ENCODE peak calls at places on chromosomes 12 and 14, in ten cellular contexts. One of them, this sample, is unnamed. For H3K4me1, the result is how much of the 10 kb centered on the place peaks cover.

GRCh38 chr12:130666645-130667044 is 49.5 kb downstream of the RIMBP2 start:
- DNase-seq in right cardiac atrium: no peak
- DNase-seq in breast epithelium: no peak
- DNase-seq in heart left ventricle: no peak
- DNase-seq in cardiac muscle cell: no peak
- DNase-seq in left lung: no peak
- DNase-seq in pancreas: no peak
- DNase-seq in H1: no peak
- DNase-seq in gastrocnemius medialis: no peak
- DNase-seq in mammary epithelial cell: no peak
- DNase-seq in this sample: no peak

GRCh38 chr12:21438643-21439042 is 1.2 kb downstream of the PYROXD1 start:
- DNase-seq in H1: no peak
- DNase-seq in breast epithelium: no peak
- DNase-seq in pancreas: no peak
- DNase-seq in right cardiac atrium: no peak
- DNase-seq in heart left ventricle: no peak
- DNase-seq in left lung: no peak
- DNase-seq in cardiac muscle cell: peak
- DNase-seq in gastrocnemius medialis: no peak
- DNase-seq in mammary epithelial cell: no peak
- DNase-seq in this sample: no peak

GRCh38 chr14:77654001-77654431 is 37.6 kb upstream of the SPTLC2 start:
- DNase-seq in left lung: no peak
- DNase-seq in breast epithelium: no peak
- DNase-seq in gastrocnemius medialis: no peak
- DNase-seq in H1: peak
- DNase-seq in pancreas: no peak
- DNase-seq in heart left ventricle: no peak
- DNase-seq in cardiac muscle cell: no peak
- DNase-seq in mammary epithelial cell: no peak
- DNase-seq in right cardiac atrium: no peak
- DNase-seq in this sample: no peak

GRCh38 chr14:70780396-70781075 is 28.8 kb downstream of the MAP3K9 start:
- DNase-seq in heart left ventricle: peak
- DNase-seq in mammary epithelial cell: no peak
- DNase-seq in cardiac muscle cell: no peak
- DNase-seq in left lung: no peak
- DNase-seq in gastrocnemius medialis: peak
- DNase-seq in pancreas: no peak
- DNase-seq in H1: no peak
- DNase-seq in breast epithelium: no peak
- DNase-seq in right cardiac atrium: no peak
- DNase-seq in this sample: no peak

GRCh38 chr14:67360469-67361206 is 510 bp downstream of the EIF2S1 start:
- DNase-seq in breast epithelium: no peak
- DNase-seq in H1: no peak
- DNase-seq in left lung: no peak
- DNase-seq in heart left ventricle: no peak
- DNase-seq in pancreas: no peak
- DNase-seq in gastrocnemius medialis: no peak
- DNase-seq in cardiac muscle cell: no peak
- DNase-seq in right cardiac atrium: no peak
- DNase-seq in mammary epithelial cell: no peak
- DNase-seq in this sample: no peak

GRCh38 chr12:57760347-57760982 is 5.6 kb downstream of the MARCHF9 start:
- DNase-seq in gastrocnemius medialis: no peak
- DNase-seq in left lung: no peak
- DNase-seq in heart left ventricle: no peak
- DNase-seq in breast epithelium: no peak
- DNase-seq in right cardiac atrium: no peak
- DNase-seq in H1: peak
- DNase-seq in mammary epithelial cell: no peak
- DNase-seq in cardiac muscle cell: no peak
- DNase-seq in pancreas: no peak
- DNase-seq in this sample: peak

GRCh38 chr12:115013668-115014072 is 329.7 kb upstream of the TBX3 start:
- DNase-seq in left lung: no peak
- DNase-seq in heart left ventricle: peak
- DNase-seq in pancreas: no peak
- DNase-seq in H1: no peak
- DNase-seq in cardiac muscle cell: no peak
- DNase-seq in gastrocnemius medialis: peak
- DNase-seq in breast epithelium: no peak
- DNase-seq in mammary epithelial cell: no peak
- DNase-seq in right cardiac atrium: peak
- DNase-seq in this sample: no peak

GRCh38 chr14:69034612-69035262 is 55.6 kb upstream of the ACTN1 start:
- DNase-seq in left lung: no peak
- DNase-seq in gastrocnemius medialis: no peak
- DNase-seq in breast epithelium: no peak
- DNase-seq in mammary epithelial cell: no peak
- DNase-seq in heart left ventricle: no peak
- DNase-seq in cardiac muscle cell: peak
- DNase-seq in right cardiac atrium: no peak
- DNase-seq in pancreas: no peak
- DNase-seq in H1: no peak
- DNase-seq in this sample: no peak

GRCh38 chr12:93377252-93377542 is 528 bp upstream of the NUDT4 start:
- DNase-seq in right cardiac atrium: no peak
- DNase-seq in left lung: no peak
- DNase-seq in pancreas: no peak
- DNase-seq in gastrocnemius medialis: no peak
- DNase-seq in cardiac muscle cell: no peak
- DNase-seq in heart left ventricle: no peak
- DNase-seq in mammary epithelial cell: no peak
- DNase-seq in breast epithelium: no peak
- DNase-seq in H1: no peak
- DNase-seq in this sample: no peak

GRCh38 chr12:24838531-24838950 is 110.4 kb downstream of the BCAT1 start:
- DNase-seq in H1: no peak
- DNase-seq in gastrocnemius medialis: peak
- DNase-seq in cardiac muscle cell: peak
- DNase-seq in right cardiac atrium: peak
- DNase-seq in left lung: no peak
- DNase-seq in heart left ventricle: peak
- DNase-seq in breast epithelium: no peak
- DNase-seq in mammary epithelial cell: peak
- DNase-seq in pancreas: no peak
- DNase-seq in this sample: no peak

GRCh38 chr14:38867561-38868150 is 235.4 kb downstream of the SEC23A start:
- DNase-seq in heart left ventricle: peak
- DNase-seq in mammary epithelial cell: peak
- DNase-seq in right cardiac atrium: peak
- DNase-seq in gastrocnemius medialis: peak
- DNase-seq in left lung: no peak
- DNase-seq in breast epithelium: peak
- DNase-seq in pancreas: peak
- DNase-seq in cardiac muscle cell: peak
- DNase-seq in H1: peak
- DNase-seq in this sample: peak

GRCh38 chr12:50400104-50400637 is 514 bp upstream of the LARP4 start:
- DNase-seq in pancreas: no peak
- DNase-seq in right cardiac atrium: no peak
- DNase-seq in cardiac muscle cell: no peak
- DNase-seq in gastrocnemius medialis: no peak
- DNase-seq in mammary epithelial cell: no peak
- DNase-seq in heart left ventricle: no peak
- DNase-seq in breast epithelium: no peak
- DNase-seq in H1: no peak
- DNase-seq in left lung: no peak
- DNase-seq in this sample: peak

GRCh38 chr12:30391766-30392366 is 303.8 kb downstream of the IPO8 start:
- DNase-seq in mammary epithelial cell: no peak
- DNase-seq in H1: no peak
- DNase-seq in cardiac muscle cell: no peak
- DNase-seq in pancreas: no peak
- DNase-seq in heart left ventricle: no peak
- DNase-seq in right cardiac atrium: no peak
- DNase-seq in gastrocnemius medialis: no peak
- DNase-seq in breast epithelium: no peak
- DNase-seq in left lung: no peak
- DNase-seq in this sample: no peak

GRCh38 chr14:91229005-91229382 is 15.5 kb downstream of the GPR68 start:
- DNase-seq in left lung: no peak
- DNase-seq in gastrocnemius medialis: no peak
- DNase-seq in breast epithelium: no peak
- DNase-seq in mammary epithelial cell: no peak
- DNase-seq in heart left ventricle: no peak
- DNase-seq in H1: no peak
- DNase-seq in cardiac muscle cell: no peak
- DNase-seq in right cardiac atrium: no peak
- DNase-seq in pancreas: no peak
- DNase-seq in this sample: no peak

GRCh38 chr14:41766772-41767171 is 160.1 kb downstream of the LRFN5 start:
- DNase-seq in breast epithelium: no peak
- DNase-seq in H1: no peak
- DNase-seq in pancreas: no peak
- DNase-seq in heart left ventricle: no peak
- DNase-seq in right cardiac atrium: no peak
- DNase-seq in mammary epithelial cell: no peak
- DNase-seq in left lung: no peak
- DNase-seq in cardiac muscle cell: no peak
- DNase-seq in gastrocnemius medialis: no peak
- DNase-seq in this sample: no peak

GRCh38 chr14:62098357-62098756 is 336.1 kb downstream of the SNAPC1 start:
- DNase-seq in right cardiac atrium: no peak
- DNase-seq in left lung: no peak
- DNase-seq in breast epithelium: no peak
- DNase-seq in cardiac muscle cell: no peak
- DNase-seq in heart left ventricle: no peak
- DNase-seq in gastrocnemius medialis: no peak
- DNase-seq in pancreas: no peak
- DNase-seq in mammary epithelial cell: no peak
- DNase-seq in H1: no peak
- DNase-seq in this sample: no peak

GRCh38 chr12:52023182-52023975 is 16.6 kb downstream of the TAMALIN start:
- DNase-seq in breast epithelium: peak
- DNase-seq in pancreas: peak
- DNase-seq in mammary epithelial cell: peak
- DNase-seq in heart left ventricle: peak
- DNase-seq in gastrocnemius medialis: peak
- DNase-seq in right cardiac atrium: peak
- DNase-seq in H1: peak
- DNase-seq in left lung: peak
- DNase-seq in cardiac muscle cell: peak
- DNase-seq in this sample: peak
- H3K4me1 ChIP-seq in breast epithelium: under half
- H3K4me1 ChIP-seq in pancreas: under half
- H3K4me1 ChIP-seq in mammary epithelial cell: under half
- H3K4me1 ChIP-seq in heart left ventricle: under half
- H3K4me1 ChIP-seq in gastrocnemius medialis: under half
- H3K4me1 ChIP-seq in right cardiac atrium: under half
- H3K4me1 ChIP-seq in H1: under half
- H3K4me1 ChIP-seq in left lung: under half
- H3K4me1 ChIP-seq in cardiac muscle cell: under half
- H3K4me1 ChIP-seq in this sample: under half

DNA sequence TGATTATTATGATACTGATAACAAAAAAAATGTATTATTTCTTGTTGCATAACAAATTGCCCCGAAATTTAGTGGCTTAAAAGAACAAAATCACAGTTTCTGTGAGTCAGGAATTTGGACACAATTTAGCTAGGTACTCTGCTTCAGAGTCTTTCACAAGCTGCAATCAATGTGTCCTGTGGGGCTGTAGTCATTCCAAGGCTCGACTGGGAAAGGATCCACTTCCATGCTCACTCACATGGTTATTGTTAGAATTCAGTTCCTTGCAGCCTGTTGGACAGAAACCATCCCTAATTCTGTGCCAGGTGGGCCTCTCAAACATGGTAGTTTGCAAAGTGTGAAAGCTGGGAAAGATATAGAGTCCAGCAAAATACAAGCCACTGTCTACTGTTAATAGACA is 59.7 kb upstream of the ARID2 start:
- DNase-seq in H1: no peak
- DNase-seq in right cardiac atrium: no peak
- DNase-seq in mammary epithelial cell: no peak
- DNase-seq in heart left ventricle: no peak
- DNase-seq in cardiac muscle cell: no peak
- DNase-seq in pancreas: no peak
- DNase-seq in gastrocnemius medialis: peak
- DNase-seq in left lung: no peak
- DNase-seq in breast epithelium: no peak
- DNase-seq in this sample: no peak
- H3K4me3 ChIP-seq in H1: no peak
- H3K4me3 ChIP-seq in right cardiac atrium: no peak
- H3K4me3 ChIP-seq in mammary epithelial cell: no peak
- H3K4me3 ChIP-seq in heart left ventricle: no peak
- H3K4me3 ChIP-seq in cardiac muscle cell: no peak
- H3K4me3 ChIP-seq in pancreas: no peak
- H3K4me3 ChIP-seq in gastrocnemius medialis: no peak
- H3K4me3 ChIP-seq in left lung: no peak
- H3K4me3 ChIP-seq in breast epithelium: no peak
- H3K4me3 ChIP-seq in this sample: no peak

DNA sequence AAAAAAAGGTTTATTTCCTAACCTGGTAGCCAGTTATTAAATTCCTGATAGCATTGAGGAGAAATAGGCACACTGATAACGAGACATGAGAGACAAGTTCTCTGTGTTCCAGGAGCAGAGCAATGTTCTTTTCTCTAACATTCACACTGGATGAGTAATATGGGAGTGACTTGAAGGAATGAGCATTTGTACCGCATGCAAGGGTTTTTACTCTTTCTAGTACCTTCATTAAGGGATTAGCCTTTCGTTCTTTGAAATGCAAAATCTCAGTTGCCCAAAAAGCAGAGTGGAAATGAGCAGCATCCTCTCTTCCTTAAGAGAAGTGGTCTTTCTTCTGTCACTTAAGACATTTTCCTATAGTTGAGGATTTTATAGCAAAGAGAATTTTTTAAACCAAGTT is 54.7 kb downstream of the FGD4 start:
- DNase-seq in breast epithelium: no peak
- DNase-seq in gastrocnemius medialis: no peak
- DNase-seq in heart left ventricle: no peak
- DNase-seq in cardiac muscle cell: peak
- DNase-seq in H1: no peak
- DNase-seq in pancreas: no peak
- DNase-seq in right cardiac atrium: no peak
- DNase-seq in left lung: no peak
- DNase-seq in mammary epithelial cell: peak
- DNase-seq in this sample: peak
- H3K4me1 ChIP-seq in breast epithelium: under half
- H3K4me1 ChIP-seq in gastrocnemius medialis: under half
- H3K4me1 ChIP-seq in heart left ventricle: under half
- H3K4me1 ChIP-seq in cardiac muscle cell: under half
- H3K4me1 ChIP-seq in H1: under half
- H3K4me1 ChIP-seq in pancreas: under half
- H3K4me1 ChIP-seq in right cardiac atrium: under half
- H3K4me1 ChIP-seq in left lung: under half
- H3K4me1 ChIP-seq in mammary epithelial cell: half or more
- H3K4me1 ChIP-seq in this sample: under half

GRCh38 chr14:89417469-89418225 is 614 bp upstream of the FOXN3 start:
- DNase-seq in cardiac muscle cell: peak
- DNase-seq in right cardiac atrium: peak
- DNase-seq in left lung: peak
- DNase-seq in gastrocnemius medialis: peak
- DNase-seq in H1: peak
- DNase-seq in pancreas: peak
- DNase-seq in mammary epithelial cell: peak
- DNase-seq in heart left ventricle: peak
- DNase-seq in breast epithelium: peak
- DNase-seq in this sample: peak
- H3K4me3 ChIP-seq in cardiac muscle cell: peak
- H3K4me3 ChIP-seq in right cardiac atrium: peak
- H3K4me3 ChIP-seq in left lung: peak
- H3K4me3 ChIP-seq in gastrocnemius medialis: peak
- H3K4me3 ChIP-seq in H1: peak
- H3K4me3 ChIP-seq in pancreas: peak
- H3K4me3 ChIP-seq in mammary epithelial cell: peak
- H3K4me3 ChIP-seq in heart left ventricle: peak
- H3K4me3 ChIP-seq in breast epithelium: peak
- H3K4me3 ChIP-seq in this sample: peak

This sample was measured in HAP-1.